ENCODE peak calls at places on chromosomes 2 and 18, in seven cellular contexts. One of them, this sample, is unnamed.

GRCh38 chr2:205902041-205902898 is 183.7 kb downstream of the INO80D start:
- DNase-seq in HFFc6: peak
- DNase-seq in GM13976: no peak
- DNase-seq in GM04503: no peak
- DNase-seq in C1 segment of cervical spinal cord: no peak
- DNase-seq in stimulated activated naive CD8-positive, alpha-beta T cell treated with anti-CD3 and anti-CD28 coated beads, Interleukin-15, Interleukin-2, amounts not matched to agents 100 U/mL and 50 U/mL, for 24 hours: no peak
- DNase-seq in AG04450: no peak
- DNase-seq in this sample: no peak

GRCh38 chr18:42157420-42157819 is 202.4 kb downstream of the PIK3C3 start:
- DNase-seq in HFFc6: no peak
- DNase-seq in AG04450: no peak
- DNase-seq in C1 segment of cervical spinal cord: no peak
- DNase-seq in GM13976: no peak
- DNase-seq in stimulated activated naive CD8-positive, alpha-beta T cell treated with anti-CD3 and anti-CD28 coated beads, Interleukin-15, Interleukin-2, amounts not matched to agents 100 U/mL and 50 U/mL, for 24 hours: no peak
- DNase-seq in GM04503: no peak
- DNase-seq in this sample: no peak

GRCh38 chr2:11663427-11663826 is 6.6 kb downstream of the NTSR2 start:
- DNase-seq in stimulated activated naive CD8-positive, alpha-beta T cell treated with anti-CD3 and anti-CD28 coated beads, Interleukin-15, Interleukin-2, amounts not matched to agents 100 U/mL and 50 U/mL, for 24 hours: no peak
- DNase-seq in GM04503: no peak
- DNase-seq in HFFc6: peak
- DNase-seq in GM13976: no peak
- DNase-seq in C1 segment of cervical spinal cord: no peak
- DNase-seq in AG04450: no peak
- DNase-seq in this sample: no peak

GRCh38 chr2:25301453-25302352 is 40.0 kb downstream of the DNMT3A start:
- DNase-seq in GM04503: peak
- DNase-seq in HFFc6: peak
- DNase-seq in AG04450: peak
- DNase-seq in C1 segment of cervical spinal cord: peak
- DNase-seq in stimulated activated naive CD8-positive, alpha-beta T cell treated with anti-CD3 and anti-CD28 coated beads, Interleukin-15, Interleukin-2, amounts not matched to agents 100 U/mL and 50 U/mL, for 24 hours: peak
- DNase-seq in GM13976: peak
- DNase-seq in this sample: no peak

GRCh38 chr2:64626963-64627760 is 26.6 kb downstream of the SERTAD2 start:
- DNase-seq in C1 segment of cervical spinal cord: peak
- DNase-seq in GM13976: no peak
- DNase-seq in stimulated activated naive CD8-positive, alpha-beta T cell treated with anti-CD3 and anti-CD28 coated beads, Interleukin-15, Interleukin-2, amounts not matched to agents 100 U/mL and 50 U/mL, for 24 hours: no peak
- DNase-seq in GM04503: no peak
- DNase-seq in AG04450: no peak
- DNase-seq in HFFc6: no peak
- DNase-seq in this sample: no peak

GRCh38 chr2:29405707-29406106 is 290.5 kb downstream of the CLIP4 start:
- DNase-seq in stimulated activated naive CD8-positive, alpha-beta T cell treated with anti-CD3 and anti-CD28 coated beads, Interleukin-15, Interleukin-2, amounts not matched to agents 100 U/mL and 50 U/mL, for 24 hours: no peak
- DNase-seq in GM13976: no peak
- DNase-seq in AG04450: no peak
- DNase-seq in GM04503: no peak
- DNase-seq in HFFc6: no peak
- DNase-seq in C1 segment of cervical spinal cord: no peak
- DNase-seq in this sample: no peak

GRCh38 chr2:239716009-239716408 is 309.1 kb downstream of the NDUFA10 start:
- DNase-seq in GM04503: no peak
- DNase-seq in GM13976: no peak
- DNase-seq in C1 segment of cervical spinal cord: no peak
- DNase-seq in HFFc6: no peak
- DNase-seq in stimulated activated naive CD8-positive, alpha-beta T cell treated with anti-CD3 and anti-CD28 coated beads, Interleukin-15, Interleukin-2, amounts not matched to agents 100 U/mL and 50 U/mL, for 24 hours: no peak
- DNase-seq in AG04450: no peak
- DNase-seq in this sample: no peak

GRCh38 chr2:171712051-171712450 is 24.8 kb downstream of the DYNC1I2 start:
- DNase-seq in GM04503: peak
- DNase-seq in C1 segment of cervical spinal cord: no peak
- DNase-seq in stimulated activated naive CD8-positive, alpha-beta T cell treated with anti-CD3 and anti-CD28 coated beads, Interleukin-15, Interleukin-2, amounts not matched to agents 100 U/mL and 50 U/mL, for 24 hours: no peak
- DNase-seq in GM13976: no peak
- DNase-seq in HFFc6: peak
- DNase-seq in AG04450: no peak
- DNase-seq in this sample: no peak

GRCh38 chr2:36376319-36376765 is 20.8 kb downstream of the CRIM1 start:
- DNase-seq in AG04450: no peak
- DNase-seq in GM04503: no peak
- DNase-seq in C1 segment of cervical spinal cord: no peak
- DNase-seq in HFFc6: no peak
- DNase-seq in stimulated activated naive CD8-positive, alpha-beta T cell treated with anti-CD3 and anti-CD28 coated beads, Interleukin-15, Interleukin-2, amounts not matched to agents 100 U/mL and 50 U/mL, for 24 hours: no peak
- DNase-seq in GM13976: no peak
- DNase-seq in this sample: peak

GRCh38 chr18:47758000-47758399 is 172.5 kb downstream of the SMAD2 start:
- DNase-seq in C1 segment of cervical spinal cord: no peak
- DNase-seq in stimulated activated naive CD8-positive, alpha-beta T cell treated with anti-CD3 and anti-CD28 coated beads, Interleukin-15, Interleukin-2, amounts not matched to agents 100 U/mL and 50 U/mL, for 24 hours: no peak
- DNase-seq in AG04450: no peak
- DNase-seq in GM04503: no peak
- DNase-seq in GM13976: no peak
- DNase-seq in HFFc6: no peak
- DNase-seq in this sample: no peak

GRCh38 chr2:149040451-149040850 is 2.0 kb downstream of the LYPD6B start:
- DNase-seq in C1 segment of cervical spinal cord: no peak
- DNase-seq in stimulated activated naive CD8-positive, alpha-beta T cell treated with anti-CD3 and anti-CD28 coated beads, Interleukin-15, Interleukin-2, amounts not matched to agents 100 U/mL and 50 U/mL, for 24 hours: peak
- DNase-seq in GM04503: no peak
- DNase-seq in HFFc6: no peak
- DNase-seq in AG04450: no peak
- DNase-seq in GM13976: peak
- DNase-seq in this sample: no peak

GRCh38 chr2:239834143-239834542 is 191.0 kb downstream of the NDUFA10 start:
- DNase-seq in GM04503: no peak
- DNase-seq in C1 segment of cervical spinal cord: no peak
- DNase-seq in AG04450: no peak
- DNase-seq in GM13976: no peak
- DNase-seq in HFFc6: no peak
- DNase-seq in stimulated activated naive CD8-positive, alpha-beta T cell treated with anti-CD3 and anti-CD28 coated beads, Interleukin-15, Interleukin-2, amounts not matched to agents 100 U/mL and 50 U/mL, for 24 hours: no peak
- DNase-seq in this sample: no peak

GRCh38 chr2:235928751-235929370 is 239.3 kb downstream of the GBX2 start:
- DNase-seq in stimulated activated naive CD8-positive, alpha-beta T cell treated with anti-CD3 and anti-CD28 coated beads, Interleukin-15, Interleukin-2, amounts not matched to agents 100 U/mL and 50 U/mL, for 24 hours: no peak
- DNase-seq in GM04503: no peak
- DNase-seq in AG04450: no peak
- DNase-seq in HFFc6: no peak
- DNase-seq in C1 segment of cervical spinal cord: no peak
- DNase-seq in GM13976: no peak
- DNase-seq in this sample: no peak

GRCh38 chr2:71896385-71897144 is 251.1 kb downstream of the CYP26B1 start:
- DNase-seq in HFFc6: no peak
- DNase-seq in GM04503: no peak
- DNase-seq in stimulated activated naive CD8-positive, alpha-beta T cell treated with anti-CD3 and anti-CD28 coated beads, Interleukin-15, Interleukin-2, amounts not matched to agents 100 U/mL and 50 U/mL, for 24 hours: no peak
- DNase-seq in AG04450: no peak
- DNase-seq in GM13976: peak
- DNase-seq in C1 segment of cervical spinal cord: no peak
- DNase-seq in this sample: no peak